ENCODE peak calls at places on chromosomes 13 and 19, in four cellular contexts. N is IMR-90, A is mesenchymal stem cell, I is trophoblast cell. J is an unnamed sample.

GRCh38 chr19:19224852-19225494 is 13.2 kb downstream of the NCAN start:
- DNase-seq in N (peak), A (peak), I (peak), J (peak)

GRCh38 chr19:29171525-29171924 is 41.4 kb downstream of the UQCRFS1 start:
- DNase-seq in N (no peak), A (no peak), I (no peak), J (no peak)

GRCh38 chr13:98482476-98483444 is 94.1 kb downstream of the STK24 start:
- DNase-seq in N (peak), A (peak), I (no peak), J (no peak)

GRCh38 chr13:80386001-80386400 is 45.1 kb upstream of the SPRY2 start:
- DNase-seq in N (no peak), A (no peak), I (no peak), J (no peak)

GRCh38 chr19:54388001-54388802 is 23.5 kb upstream of the LAIR1 start:
- DNase-seq in N (no peak), A (no peak), I (no peak), J (no peak)

GRCh38 chr19:5059191-5059579 is 90.3 kb downstream of the KDM4B start:
- DNase-seq in N (no peak), A (no peak), I (no peak), J (no peak)

GRCh38 chr19:55372316-55373081 is 2.2 kb upstream of the IL11 start:
- DNase-seq in N (peak), A (peak), I (no peak), J (no peak)

GRCh38 chr19:42275103-42275502 is 6.1 kb downstream of the CIC start:
- DNase-seq in N (no peak), A (no peak), I (no peak), J (no peak)

GRCh38 chr19:49712397-49712859 is 21.5 kb downstream of the CPT1C start:
- DNase-seq in N (peak), A (peak), I (peak), J (no peak)

GRCh38 chr13:46388308-46388707 is 1.3 kb upstream of the RUBCNL start:
- DNase-seq in N (no peak), A (no peak), I (no peak), J (no peak)

GRCh38 chr13:46388846-46389245 is 1.8 kb upstream of the RUBCNL start:
- DNase-seq in N (no peak), A (no peak), I (no peak), J (no peak)

GRCh38 chr13:46386996-46387851 is at the start of gene RUBCNL:
- DNase-seq in N (no peak), A (peak), I (peak), J (peak)

GRCh38 chr13:46385946-46386345 is 1.1 kb downstream of the RUBCNL start:
- DNase-seq in N (no peak), A (no peak), I (no peak), J (no peak)

DNA sequence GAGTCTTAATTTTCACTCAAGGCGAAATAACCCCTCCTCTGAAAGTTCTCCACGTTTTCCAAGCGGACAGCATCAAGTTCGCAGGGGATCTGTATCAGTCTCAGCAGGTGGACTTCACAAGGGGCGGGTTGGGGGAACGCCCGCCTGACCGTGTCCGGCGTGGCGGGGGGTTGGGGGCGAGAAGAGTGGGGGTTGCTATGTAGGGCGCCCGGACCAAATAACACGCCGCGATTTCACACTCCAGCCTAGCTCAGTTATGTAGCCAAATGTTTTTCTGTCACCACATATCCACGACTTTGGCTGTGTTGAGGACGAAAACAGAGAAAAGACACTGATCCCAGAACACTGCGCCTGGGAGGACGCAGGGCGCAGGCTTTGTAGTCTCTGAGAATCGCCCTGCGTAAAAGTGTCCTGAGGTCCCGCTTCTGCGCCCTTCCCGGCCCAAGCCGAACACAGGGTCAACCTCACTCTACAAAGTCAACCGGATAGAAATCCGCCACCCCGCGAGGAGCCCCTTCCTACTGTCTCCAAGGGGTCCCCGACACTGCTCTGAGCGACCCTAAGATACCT is 541 bp downstream of the RUBCNL start:
- DNase-seq in N (no peak), A (peak), I (no peak), J (no peak)
- H2AFZ ChIP-seq in N (no peak), A (no peak), I (peak), J (peak)

DNA sequence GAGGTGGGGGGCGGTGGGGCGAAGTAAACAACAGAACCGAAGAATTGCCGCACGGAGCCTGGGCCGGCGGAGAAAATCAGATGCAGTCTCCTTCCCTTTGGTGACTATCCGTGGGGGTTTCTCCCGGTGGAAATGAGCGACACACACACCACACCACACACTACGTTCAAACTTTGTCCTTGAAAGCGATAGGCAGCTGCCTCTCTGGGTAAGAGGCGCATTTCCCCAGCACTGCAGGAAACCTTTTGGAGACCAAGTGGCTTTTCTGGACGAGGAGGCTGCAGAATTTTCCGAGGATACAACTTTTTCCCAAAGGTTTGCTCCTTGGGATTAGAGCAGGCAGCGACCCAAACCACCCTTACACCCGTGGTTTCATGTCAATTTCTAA is 38.1 kb upstream of the FLT1 start:
- DNase-seq in N (no peak), A (peak), I (peak), J (peak)
- H2BK120ac ChIP-seq in N (peak), A (no peak), I (no peak), J (no peak)

DNA sequence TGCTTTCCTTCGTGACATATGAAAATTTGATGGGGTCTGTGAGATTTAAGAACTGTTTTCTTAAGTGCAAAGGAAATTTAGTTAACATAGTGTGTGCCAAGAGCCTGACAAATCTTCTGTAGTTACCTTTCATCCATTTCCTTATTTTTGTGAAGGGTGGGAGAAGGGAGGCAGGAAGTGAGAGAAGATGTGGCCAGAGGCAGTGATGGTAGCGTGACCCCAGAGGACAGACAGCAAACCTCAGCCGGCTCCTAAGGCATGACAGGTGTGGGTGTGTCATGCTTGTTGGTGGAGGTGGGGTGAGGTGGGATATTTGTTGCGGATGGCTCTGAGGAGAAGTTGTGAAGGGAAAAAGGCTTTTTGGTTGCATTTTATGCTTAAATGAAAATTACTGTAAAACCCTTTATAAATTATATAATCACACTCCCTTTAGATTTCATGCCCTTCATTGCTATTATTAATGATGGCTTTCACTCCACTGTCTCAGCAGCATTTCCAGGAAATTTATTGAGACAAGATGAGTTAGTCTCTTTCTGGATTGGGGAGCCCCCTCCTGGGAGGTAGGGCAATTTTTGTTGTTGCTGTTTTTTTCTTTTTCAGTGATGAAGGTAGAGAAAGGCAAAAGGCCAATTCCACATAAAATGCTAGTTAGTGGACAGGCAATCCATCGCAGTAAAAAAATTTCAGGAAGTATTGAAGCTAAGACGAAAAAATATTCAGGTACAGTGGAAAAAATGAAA is 80.0 kb downstream of the TEX26 start:
- DNase-seq in N (peak), A (peak), I (peak), J (no peak)
- H3K4me2 ChIP-seq in N (no peak), A (no peak), I (no peak), J (no peak)

GRCh38 chr13:113401452-113402415 is 37.8 kb upstream of the GRTP1 start:
- DNase-seq in N (no peak), A (no peak), I (no peak), J (no peak)

GRCh38 chr13:113402471-113403254 is 38.7 kb upstream of the GRTP1 start:
- DNase-seq in N (no peak), A (no peak), I (no peak), J (no peak)

GRCh38 chr13:113399755-113400149 is 35.8 kb upstream of the GRTP1 start:
- DNase-seq in N (no peak), A (no peak), I (no peak), J (no peak)

GRCh38 chr13:113398963-113399754 is 35.2 kb upstream of the GRTP1 start:
- DNase-seq in N (no peak), A (no peak), I (no peak), J (no peak)

DNA sequence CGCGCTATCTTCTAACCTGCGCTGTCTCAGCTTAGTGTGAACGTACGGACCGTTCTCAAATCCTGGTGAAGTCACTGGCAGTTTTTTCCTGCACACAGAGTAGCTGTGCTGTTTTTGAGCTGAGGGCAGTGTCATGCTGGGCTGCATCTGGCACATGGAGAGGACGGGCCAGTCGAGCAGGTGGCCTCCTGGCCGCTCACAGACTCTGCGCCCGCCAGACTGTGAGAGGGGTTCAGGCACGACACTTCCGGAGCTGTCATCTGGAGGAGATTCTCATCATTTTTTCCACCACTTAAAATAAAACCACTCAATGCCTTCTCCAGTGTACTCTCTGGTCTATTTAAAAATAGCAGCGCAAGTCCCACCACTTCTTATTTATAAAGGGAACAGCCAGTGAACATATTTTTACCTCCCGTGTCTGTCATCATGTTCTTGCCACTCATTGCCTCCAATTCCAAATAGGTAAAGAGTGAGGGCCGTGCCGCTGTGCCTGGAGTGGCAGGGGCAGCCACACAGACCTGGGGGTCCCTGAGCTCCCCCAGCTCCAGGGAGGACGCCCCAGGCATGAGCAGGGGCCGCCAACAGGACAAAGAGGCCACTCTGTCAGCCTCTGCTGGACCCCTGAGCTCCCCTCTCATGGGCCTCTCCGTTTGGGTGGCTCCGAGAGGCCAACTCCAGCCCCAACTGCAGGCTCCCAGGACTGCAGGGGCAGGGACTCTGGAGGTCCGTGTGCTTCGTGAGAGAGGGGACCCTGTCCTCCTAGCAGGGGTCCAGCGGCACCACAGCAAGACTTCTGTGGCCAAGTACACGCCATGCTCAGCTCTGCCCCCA is 36.9 kb upstream of the GRTP1 start:
- DNase-seq in N (no peak), A (no peak), I (no peak), J (no peak)
- H2AFZ ChIP-seq in N (peak), A (no peak), I (no peak), J (no peak)

DNA sequence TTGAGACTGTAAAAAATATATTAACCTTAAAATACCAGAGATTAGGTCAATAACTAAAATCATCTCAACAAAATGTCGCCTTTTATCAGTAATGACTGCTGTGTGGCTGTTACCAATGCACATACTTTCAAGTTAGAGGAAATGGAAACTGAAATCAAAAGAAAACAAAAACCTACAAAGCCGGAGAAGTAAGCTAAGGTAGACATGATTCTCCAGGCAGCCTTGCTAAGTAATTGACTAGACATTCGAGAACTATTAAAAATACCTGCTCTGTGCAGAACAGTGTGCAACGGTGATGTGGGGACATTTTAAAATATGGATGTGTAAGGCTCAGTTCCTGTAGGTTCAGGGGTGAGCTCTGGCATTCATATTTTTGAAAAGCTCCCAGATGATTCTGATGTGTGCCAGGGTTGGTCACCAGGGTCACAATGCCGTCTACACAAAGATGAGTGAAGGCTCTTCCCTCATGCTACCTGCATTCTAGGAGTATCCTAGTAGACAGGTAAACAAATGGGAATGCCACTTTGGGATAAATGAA is 613 bp upstream of the EPSTI1 start:
- DNase-seq in N (no peak), A (no peak), I (peak), J (no peak)
- H2BK120ac ChIP-seq in N (peak), A (no peak), I (peak), J (no peak)